ENCODE peak calls at places on chromosomes 11 and 22, in five cellular contexts. B is stimulated activated naive CD8-positive, alpha-beta T cell treated with anti-CD3 and anti-CD28 coated beads, Interleukin-15, amount 100 ng/mL, for 72 hours; C is kidney epithelial cell; I is EL; M is COR-L47. Y is an unnamed sample.

GRCh38 chr11:102794382-102794781 is 3.6 kb downstream of the MMP1 start:
- DNase-seq in B (peak), C (no peak), I (peak), M (peak), Y (peak)

GRCh38 chr11:78079232-78080083 is at the start of gene NDUFC2:
- DNase-seq in B (peak), C (peak), I (peak), M (peak), Y (peak)

GRCh38 chr11:63639195-63639832 is 25.1 kb upstream of the PLAAT3 start:
- DNase-seq in B (no peak), C (no peak), I (no peak), M (no peak), Y (peak)

GRCh38 chr11:15852179-15852578 is 504.2 kb downstream of the SOX6 start:
- DNase-seq in B (no peak), C (no peak), I (peak), M (no peak), Y (no peak)

GRCh38 chr11:128289048-128289447 is 298.3 kb downstream of the ETS1 start:
- DNase-seq in B (peak), C (no peak), I (no peak), M (no peak), Y (no peak)

GRCh38 chr22:30420401-30421178 is 5.0 kb upstream of the MTFP1 start:
- DNase-seq in B (no peak), C (peak), I (peak), M (no peak), Y (peak)

GRCh38 chr11:72306186-72306585 is 62.2 kb upstream of the PHOX2A start:
- DNase-seq in B (no peak), C (no peak), I (no peak), M (no peak), Y (no peak)

GRCh38 chr11:44241851-44242250 is 68.1 kb downstream of the ALX4 start:
- DNase-seq in B (no peak), C (no peak), I (no peak), M (no peak), Y (no peak)

GRCh38 chr22:20433686-20434241 is 3.9 kb downstream of the SCARF2 start:
- DNase-seq in B (no peak), C (no peak), I (no peak), M (no peak), Y (no peak)

GRCh38 chr11:35304900-35305299 is 114.5 kb downstream of the SLC1A2 start:
- DNase-seq in B (no peak), C (no peak), I (no peak), M (no peak), Y (no peak)

GRCh38 chr11:1298695-1299492 is 10.5 kb downstream of the TOLLIP start:
- DNase-seq in B (peak), C (peak), I (peak), M (no peak), Y (peak)

GRCh38 chr11:28529046-28529445 is 420.9 kb downstream of the METTL15 start:
- DNase-seq in B (no peak), C (no peak), I (peak), M (no peak), Y (no peak)

GRCh38 chr11:93846411-93846810 is 4.0 kb downstream of the VSTM5 start:
- DNase-seq in B (no peak), C (no peak), I (peak), M (no peak), Y (peak)

GRCh38 chr11:74417379-74417804 is 19.2 kb upstream of the PGM2L1 start:
- DNase-seq in B (no peak), C (no peak), I (peak), M (no peak), Y (no peak)

GRCh38 chr11:45142241-45142885 is 4.1 kb upstream of the PRDM11 start:
- DNase-seq in B (no peak), C (no peak), I (peak), M (no peak), Y (peak)

GRCh38 chr11:127027000-127027399 is 26.4 kb upstream of the KIRREL3 start:
- DNase-seq in B (no peak), C (no peak), I (no peak), M (no peak), Y (no peak)

GRCh38 chr11:47348859-47349258 is 3.6 kb downstream of the MYBPC3 start:
- DNase-seq in B (no peak), C (no peak), I (peak), M (peak), Y (peak)

GRCh38 chr11:70400643-70401042 is 2.3 kb downstream of the CTTN start:
- DNase-seq in B (no peak), C (no peak), I (no peak), M (no peak), Y (no peak)

GRCh38 chr11:16770016-16770415 is 31.6 kb downstream of the C11orf58 start:
- DNase-seq in B (no peak), C (no peak), I (no peak), M (no peak), Y (no peak)

GRCh38 chr22:23404689-23405365 is 175.3 kb downstream of the IGLL1 start:
- DNase-seq in B (no peak), C (no peak), I (peak), M (no peak), Y (no peak)

GRCh38 chr11:10669258-10670033 is 24.1 kb downstream of the IRAG1 start:
- DNase-seq in B (no peak), C (no peak), I (peak), M (no peak), Y (no peak)

GRCh38 chr11:45889966-45890365 is 4.5 kb downstream of the MAPK8IP1 start:
- DNase-seq in B (no peak), C (no peak), I (no peak), M (no peak), Y (no peak)

GRCh38 chr11:57761301-57762234 is at the start of gene CTNND1:
- DNase-seq in B (no peak), C (peak), I (peak), M (peak), Y (peak)

GRCh38 chr11:46353706-46354105 is 6.4 kb downstream of the DGKZ start:
- DNase-seq in B (peak), C (no peak), I (no peak), M (no peak), Y (no peak)

GRCh38 chr11:101617735-101618332 is 34.0 kb upstream of the TRPC6 start:
- DNase-seq in B (no peak), C (peak), I (peak), M (no peak), Y (peak)

Y was measured in HCEC 1CT.